ENCODE peak calls at places on chromosomes 3 and 15, in six cellular contexts. One of them, this sample, is unnamed.

GRCh38 chr3:93867425-93867824 is 106.3 kb downstream of the PROS1 start:
- DNase-seq in brain microvascular endothelial cell: no peak
- DNase-seq in fibroblast of mammary gland: no peak
- DNase-seq in fibroblast of pulmonary artery: no peak
- DNase-seq in AG04449: no peak
- DNase-seq in PC-9: no peak
- DNase-seq in this sample: no peak

GRCh38 chr3:138673641-138674040 is 65.1 kb downstream of the FAIM start:
- DNase-seq in brain microvascular endothelial cell: peak; percentile 73
- DNase-seq in fibroblast of mammary gland: peak; percentile 69
- DNase-seq in fibroblast of pulmonary artery: peak; percentile 64
- DNase-seq in AG04449: no peak
- DNase-seq in PC-9: no peak
- DNase-seq in this sample: no peak

GRCh38 chr3:13858768-13859520 is 20.9 kb downstream of the WNT7A start:
- DNase-seq in brain microvascular endothelial cell: no peak
- DNase-seq in fibroblast of mammary gland: no peak
- DNase-seq in fibroblast of pulmonary artery: no peak
- DNase-seq in AG04449: no peak
- DNase-seq in PC-9: no peak
- DNase-seq in this sample: no peak

GRCh38 chr15:68312701-68313204 is 35.2 kb downstream of the FEM1B start:
- DNase-seq in brain microvascular endothelial cell: peak; percentile 79
- DNase-seq in fibroblast of mammary gland: peak; percentile 64
- DNase-seq in fibroblast of pulmonary artery: peak; percentile 33
- DNase-seq in AG04449: no peak
- DNase-seq in PC-9: no peak
- DNase-seq in this sample: no peak

GRCh38 chr3:99419111-99419510 is 219.3 kb upstream of the COL8A1 start:
- DNase-seq in brain microvascular endothelial cell: no peak
- DNase-seq in fibroblast of mammary gland: peak; percentile 74
- DNase-seq in fibroblast of pulmonary artery: peak; percentile 54
- DNase-seq in AG04449: peak; percentile 77
- DNase-seq in PC-9: no peak
- DNase-seq in this sample: no peak

GRCh38 chr3:44184319-44184953 is 57.2 kb upstream of the TOPAZ1 start:
- DNase-seq in brain microvascular endothelial cell: no peak
- DNase-seq in fibroblast of mammary gland: no peak
- DNase-seq in fibroblast of pulmonary artery: no peak
- DNase-seq in AG04449: no peak
- DNase-seq in PC-9: no peak
- DNase-seq in this sample: no peak

GRCh38 chr15:34984884-34985630 is 3.0 kb downstream of the ZNF770 start:
- DNase-seq in brain microvascular endothelial cell: no peak
- DNase-seq in fibroblast of mammary gland: peak; percentile 51
- DNase-seq in fibroblast of pulmonary artery: peak; percentile 56
- DNase-seq in AG04449: no peak
- DNase-seq in PC-9: no peak
- DNase-seq in this sample: no peak

GRCh38 chr15:58228708-58229107 is 90.5 kb downstream of the AQP9 start:
- DNase-seq in brain microvascular endothelial cell: peak; percentile 76
- DNase-seq in fibroblast of mammary gland: peak; percentile 72
- DNase-seq in fibroblast of pulmonary artery: peak; percentile 76
- DNase-seq in AG04449: peak; percentile 76
- DNase-seq in PC-9: no peak
- DNase-seq in this sample: no peak

DNA sequence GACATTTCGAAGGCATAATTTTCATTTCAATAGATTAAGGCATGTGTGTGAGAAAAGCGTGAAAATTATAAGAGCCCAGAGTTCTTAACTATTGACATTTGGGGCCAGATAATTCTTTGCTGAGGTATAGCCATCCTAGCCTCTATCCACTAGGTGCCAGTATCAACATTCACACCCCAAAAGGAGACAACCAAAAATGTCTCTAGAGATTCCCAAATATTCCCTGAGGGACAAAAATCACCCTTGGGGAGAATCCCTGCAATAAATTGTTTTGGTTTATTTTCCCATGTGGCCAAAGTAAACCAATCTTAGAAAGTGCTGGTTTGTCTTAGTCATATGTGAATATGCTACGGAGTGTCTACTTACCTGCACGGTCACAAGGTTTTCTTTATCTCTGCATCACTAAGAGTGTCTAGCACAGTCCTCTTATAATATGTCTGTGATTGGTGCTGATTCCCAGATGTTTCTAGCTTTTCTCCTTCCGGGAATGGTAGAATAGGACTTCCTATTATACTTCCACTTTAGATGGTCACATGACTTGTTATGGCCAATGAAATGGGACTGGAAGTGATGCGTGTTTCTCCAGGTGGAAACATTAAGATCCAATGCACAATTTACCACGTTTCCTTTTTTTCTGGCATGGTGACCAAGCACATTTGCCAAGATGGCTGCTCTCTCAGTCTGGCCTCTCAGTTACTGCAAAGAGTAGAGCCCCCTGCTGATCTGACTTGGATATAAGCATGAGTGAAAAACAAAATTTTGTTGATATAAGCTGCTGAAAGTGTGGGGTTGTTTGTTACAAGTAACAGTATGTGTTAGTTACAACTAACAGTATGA is 8.0 kb upstream of the KBTBD8 start:
- DNase-seq in brain microvascular endothelial cell: no peak
- DNase-seq in fibroblast of mammary gland: peak; percentile 35
- DNase-seq in fibroblast of pulmonary artery: no peak
- DNase-seq in AG04449: no peak
- DNase-seq in PC-9: peak; percentile 36
- DNase-seq in this sample: peak; percentile 45
- TF ChIP-seq CTCF in brain microvascular endothelial cell: peak; percentile 32
- TF ChIP-seq CTCF in fibroblast of mammary gland: peak; percentile 35
- TF ChIP-seq CTCF in fibroblast of pulmonary artery: peak; percentile 27
- TF ChIP-seq CTCF in AG04449: no peak
- TF ChIP-seq CTCF in PC-9: no peak
- TF ChIP-seq CTCF in this sample: peak; percentile 39

DNA sequence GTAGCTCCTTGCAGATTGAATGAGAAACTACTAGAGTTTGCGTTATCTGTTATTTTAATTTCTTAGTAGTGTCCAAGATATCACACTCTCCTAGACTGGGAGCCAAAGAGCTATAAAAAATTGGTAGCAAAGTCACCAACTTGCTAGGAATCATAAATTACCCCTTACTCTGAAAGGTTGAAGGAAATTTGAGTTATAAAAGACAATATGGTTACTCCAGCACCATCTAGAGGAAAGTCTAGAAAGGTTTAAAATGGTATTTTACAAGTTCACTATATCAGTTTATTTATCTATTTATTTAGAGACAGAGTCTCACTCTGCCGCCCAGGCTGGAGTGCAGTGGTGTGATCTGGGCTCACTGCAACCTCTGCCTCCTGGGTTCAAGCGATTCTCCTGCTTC is 121.6 kb downstream of the RBPMS2 start:
- DNase-seq in brain microvascular endothelial cell: no peak
- DNase-seq in fibroblast of mammary gland: peak; percentile 46
- DNase-seq in fibroblast of pulmonary artery: peak; percentile 52
- DNase-seq in AG04449: no peak
- DNase-seq in PC-9: no peak
- DNase-seq in this sample: no peak
- TF ChIP-seq CTCF in brain microvascular endothelial cell: peak; percentile 29
- TF ChIP-seq CTCF in fibroblast of mammary gland: peak; percentile 37
- TF ChIP-seq CTCF in fibroblast of pulmonary artery: peak; percentile 32
- TF ChIP-seq CTCF in AG04449: peak; percentile 9
- TF ChIP-seq CTCF in PC-9: peak; percentile 46
- TF ChIP-seq CTCF in this sample: peak; percentile 35

DNA sequence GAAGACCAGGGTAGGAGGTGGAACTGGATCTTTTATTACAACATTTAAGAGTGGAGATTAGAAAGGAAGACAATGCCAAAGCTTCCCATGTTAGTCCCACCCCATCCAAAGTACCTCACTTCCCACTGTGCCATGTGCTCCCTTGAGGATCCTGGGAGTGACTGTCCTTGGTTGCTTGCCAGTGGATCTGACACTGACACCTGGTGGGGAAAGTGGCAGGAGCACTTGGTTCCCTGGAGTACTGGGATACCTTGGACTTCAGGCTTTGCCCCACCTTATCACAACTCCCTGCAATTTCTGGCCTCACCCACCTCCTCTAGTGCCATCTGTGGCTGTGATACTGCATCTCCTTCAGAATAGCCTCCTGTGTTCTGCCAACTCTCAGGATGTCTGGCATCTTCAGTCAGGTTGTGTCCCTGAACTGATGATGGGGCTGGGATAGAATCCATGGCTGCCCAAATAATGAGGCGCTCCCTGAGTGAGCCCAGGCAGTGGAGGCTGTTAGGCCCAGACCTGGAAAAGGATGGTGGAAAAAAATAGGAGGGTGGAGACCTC is 1.3 kb downstream of the ELL3 start:
- DNase-seq in brain microvascular endothelial cell: peak; percentile 35
- DNase-seq in fibroblast of mammary gland: peak; percentile 59
- DNase-seq in fibroblast of pulmonary artery: peak; percentile 44
- DNase-seq in AG04449: no peak
- DNase-seq in PC-9: peak; percentile 39
- DNase-seq in this sample: no peak
- TF ChIP-seq CTCF in brain microvascular endothelial cell: peak; percentile 62
- TF ChIP-seq CTCF in fibroblast of mammary gland: peak; percentile 26
- TF ChIP-seq CTCF in fibroblast of pulmonary artery: peak; percentile 34
- TF ChIP-seq CTCF in AG04449: peak; percentile 32
- TF ChIP-seq CTCF in PC-9: peak; percentile 52
- TF ChIP-seq CTCF in this sample: peak; percentile 28

DNA sequence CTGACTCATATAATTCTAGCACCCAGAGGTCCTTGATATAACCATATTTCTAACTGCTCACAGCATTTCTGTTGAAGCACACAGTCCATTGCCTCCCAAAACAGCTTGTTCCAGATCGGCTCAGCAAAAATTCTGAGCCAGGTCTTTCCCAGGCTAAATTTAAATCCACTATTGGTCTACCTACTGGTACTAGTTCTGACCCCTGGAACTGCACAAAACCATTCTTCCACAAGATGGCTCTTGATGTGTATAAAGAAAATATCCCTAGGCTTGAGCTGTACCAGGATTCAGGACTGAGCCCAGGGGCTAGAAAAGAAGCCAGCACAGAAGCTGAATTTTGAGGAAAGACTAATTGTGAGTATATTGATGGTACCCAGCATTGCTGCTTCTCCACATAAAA is 75.4 kb upstream of the ABHD17C start:
- DNase-seq in brain microvascular endothelial cell: no peak
- DNase-seq in fibroblast of mammary gland: peak; percentile 33
- DNase-seq in fibroblast of pulmonary artery: peak; percentile 56
- DNase-seq in AG04449: no peak
- DNase-seq in PC-9: no peak
- DNase-seq in this sample: no peak
- TF ChIP-seq CTCF in brain microvascular endothelial cell: peak; percentile 39
- TF ChIP-seq CTCF in fibroblast of mammary gland: peak; percentile 18
- TF ChIP-seq CTCF in fibroblast of pulmonary artery: peak; percentile 42
- TF ChIP-seq CTCF in AG04449: no peak
- TF ChIP-seq CTCF in PC-9: peak; percentile 47
- TF ChIP-seq CTCF in this sample: no peak

GRCh38 chr3:78785004-78785403 is 982.8 kb downstream of the ROBO1 start:
- DNase-seq in brain microvascular endothelial cell: no peak
- DNase-seq in fibroblast of mammary gland: peak; percentile 18
- DNase-seq in fibroblast of pulmonary artery: no peak
- DNase-seq in AG04449: no peak
- DNase-seq in PC-9: no peak
- DNase-seq in this sample: no peak

GRCh38 chr3:78794431-78794830 is 973.4 kb downstream of the ROBO1 start:
- DNase-seq in brain microvascular endothelial cell: no peak
- DNase-seq in fibroblast of mammary gland: no peak
- DNase-seq in fibroblast of pulmonary artery: no peak
- DNase-seq in AG04449: no peak
- DNase-seq in PC-9: no peak
- DNase-seq in this sample: no peak

GRCh38 chr3:78791745-78792144 is 976.1 kb downstream of the ROBO1 start:
- DNase-seq in brain microvascular endothelial cell: no peak
- DNase-seq in fibroblast of mammary gland: no peak
- DNase-seq in fibroblast of pulmonary artery: no peak
- DNase-seq in AG04449: no peak
- DNase-seq in PC-9: no peak
- DNase-seq in this sample: no peak

DNA sequence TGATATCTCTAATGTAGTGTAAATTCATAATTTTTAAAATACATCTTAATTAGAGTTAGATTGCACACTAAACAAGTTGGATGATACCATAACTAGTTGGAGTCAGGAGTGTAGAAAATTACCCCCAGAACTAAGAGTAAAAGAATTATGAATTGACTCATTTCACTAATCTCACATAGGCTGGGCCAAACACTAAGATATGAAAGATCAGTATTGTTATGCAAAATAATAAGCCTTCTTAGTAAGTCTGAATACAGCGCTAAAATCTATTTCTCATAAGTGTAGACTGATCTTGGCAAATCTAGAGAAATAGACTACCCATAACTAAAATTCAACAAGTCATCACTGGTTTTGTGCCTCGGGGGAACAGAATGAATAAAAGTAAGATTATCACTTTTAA is 979.0 kb downstream of the ROBO1 start:
- DNase-seq in brain microvascular endothelial cell: no peak
- DNase-seq in fibroblast of mammary gland: no peak
- DNase-seq in fibroblast of pulmonary artery: no peak
- DNase-seq in AG04449: no peak
- DNase-seq in PC-9: no peak
- DNase-seq in this sample: no peak
- TF ChIP-seq CTCF in brain microvascular endothelial cell: no peak
- TF ChIP-seq CTCF in fibroblast of mammary gland: no peak
- TF ChIP-seq CTCF in fibroblast of pulmonary artery: no peak
- TF ChIP-seq CTCF in AG04449: no peak
- TF ChIP-seq CTCF in PC-9: no peak
- TF ChIP-seq CTCF in this sample: no peak

GRCh38 chr3:46215810-46216414 is 7.8 kb upstream of the CCR1 start:
- DNase-seq in brain microvascular endothelial cell: peak; percentile 4
- DNase-seq in fibroblast of mammary gland: no peak
- DNase-seq in fibroblast of pulmonary artery: no peak
- DNase-seq in AG04449: no peak
- DNase-seq in PC-9: no peak
- DNase-seq in this sample: no peak

GRCh38 chr3:46218310-46218709 is 10.2 kb upstream of the CCR1 start:
- DNase-seq in brain microvascular endothelial cell: no peak
- DNase-seq in fibroblast of mammary gland: no peak
- DNase-seq in fibroblast of pulmonary artery: no peak
- DNase-seq in AG04449: no peak
- DNase-seq in PC-9: no peak
- DNase-seq in this sample: no peak

GRCh38 chr3:46212101-46212500 is 4.0 kb upstream of the CCR1 start:
- DNase-seq in brain microvascular endothelial cell: no peak
- DNase-seq in fibroblast of mammary gland: no peak
- DNase-seq in fibroblast of pulmonary artery: no peak
- DNase-seq in AG04449: no peak
- DNase-seq in PC-9: no peak
- DNase-seq in this sample: no peak

GRCh38 chr3:46213201-46213600 is 5.1 kb upstream of the CCR1 start:
- DNase-seq in brain microvascular endothelial cell: no peak
- DNase-seq in fibroblast of mammary gland: no peak
- DNase-seq in fibroblast of pulmonary artery: no peak
- DNase-seq in AG04449: no peak
- DNase-seq in PC-9: no peak
- DNase-seq in this sample: no peak

GRCh38 chr3:46214751-46215352 is 6.7 kb upstream of the CCR1 start:
- DNase-seq in brain microvascular endothelial cell: no peak
- DNase-seq in fibroblast of mammary gland: no peak
- DNase-seq in fibroblast of pulmonary artery: no peak
- DNase-seq in AG04449: no peak
- DNase-seq in PC-9: peak; percentile 62
- DNase-seq in this sample: peak; percentile 28
- TF ChIP-seq CTCF in brain microvascular endothelial cell: peak; percentile 62
- TF ChIP-seq CTCF in fibroblast of mammary gland: peak; percentile 33
- TF ChIP-seq CTCF in fibroblast of pulmonary artery: no peak
- TF ChIP-seq CTCF in AG04449: no peak
- TF ChIP-seq CTCF in PC-9: peak; percentile 45
- TF ChIP-seq CTCF in this sample: peak; percentile 66

GRCh38 chr3:40842714-40843113 is 318.0 kb downstream of the ZNF621 start:
- DNase-seq in brain microvascular endothelial cell: no peak
- DNase-seq in fibroblast of mammary gland: no peak
- DNase-seq in fibroblast of pulmonary artery: no peak
- DNase-seq in AG04449: no peak
- DNase-seq in PC-9: no peak
- DNase-seq in this sample: no peak
- TF ChIP-seq CTCF in brain microvascular endothelial cell: no peak
- TF ChIP-seq CTCF in fibroblast of mammary gland: no peak
- TF ChIP-seq CTCF in fibroblast of pulmonary artery: no peak
- TF ChIP-seq CTCF in AG04449: no peak
- TF ChIP-seq CTCF in PC-9: no peak
- TF ChIP-seq CTCF in this sample: no peak

This sample was measured in GM13977.